ENCODE peak calls at places on chromosomes 6 and 20, in five cellular contexts. W is A549, F is GM12878, O is K562, N is H1. T is an unnamed sample.

GRCh38 chr6:32968770-32969684 is 633 bp downstream of the BRD2 start:
- DNase-seq in W (peak), F (no peak), O (peak), N (peak), T (peak)

GRCh38 chr6:79167931-79168694 is 66.4 kb downstream of the HMGN3 start:
- DNase-seq in W (no peak), F (no peak), O (no peak), N (no peak), T (no peak)

GRCh38 chr6:52317841-52318581 is 33.5 kb upstream of the MCM3 start:
- DNase-seq in W (peak), F (peak), O (no peak), N (no peak), T (peak)

GRCh38 chr20:48717095-48717958 is 110.5 kb downstream of the PREX1 start:
- DNase-seq in W (no peak), F (peak), O (no peak), N (no peak), T (no peak)

GRCh38 chr20:11143481-11143880 is 469.7 kb upstream of the JAG1 start:
- DNase-seq in W (no peak), F (no peak), O (no peak), N (no peak), T (no peak)

GRCh38 chr6:33065312-33065711 is 8.1 kb downstream of the HLA-DPA1 start:
- DNase-seq in W (no peak), F (no peak), O (no peak), N (no peak), T (no peak)

GRCh38 chr6:108736832-108737231 is 111.4 kb upstream of the ARMC2 start:
- DNase-seq in W (peak), F (no peak), O (peak), N (no peak), T (peak)

GRCh38 chr6:74368746-74369145 is 672.7 kb downstream of the CD109 start:
- DNase-seq in W (no peak), F (no peak), O (no peak), N (no peak), T (no peak)

GRCh38 chr6:53119349-53119748 is 29.3 kb downstream of the GCM1 start:
- DNase-seq in W (peak), F (no peak), O (no peak), N (no peak), T (peak)

GRCh38 chr6:33029297-33030184 is 20.1 kb upstream of the HLA-DOA start:
- DNase-seq in W (no peak), F (peak), O (no peak), N (no peak), T (no peak)

GRCh38 chr6:118660218-118660569 is 8.8 kb upstream of the CEP85L start:
- DNase-seq in W (no peak), F (no peak), O (peak), N (no peak), T (no peak)

GRCh38 chr6:149264629-149265028 is 52.9 kb upstream of the TAB2 start:
- DNase-seq in W (no peak), F (no peak), O (no peak), N (no peak), T (peak)

GRCh38 chr6:163507965-163508364 is 93.4 kb downstream of the QKI start:
- DNase-seq in W (no peak), F (no peak), O (no peak), N (no peak), T (no peak)

GRCh38 chr6:137206562-137206961 is 12.6 kb downstream of the IFNGR1 start:
- DNase-seq in W (no peak), F (no peak), O (no peak), N (no peak), T (no peak)

GRCh38 chr6:157984686-157985225 is 3.1 kb downstream of the SYNJ2 start:
- DNase-seq in W (no peak), F (no peak), O (no peak), N (no peak), T (no peak)
- TF ChIP-seq KDM1A in W (no peak), F (no peak), O (no peak), N (no peak), T (no peak)

GRCh38 chr6:14053776-14054175 is 63.8 kb upstream of the CD83 start:
- DNase-seq in W (no peak), F (no peak), O (no peak), N (no peak), T (no peak)
- TF ChIP-seq HDAC2 in W (no peak), F (no peak), O (no peak), N (no peak), T (no peak)

DNA sequence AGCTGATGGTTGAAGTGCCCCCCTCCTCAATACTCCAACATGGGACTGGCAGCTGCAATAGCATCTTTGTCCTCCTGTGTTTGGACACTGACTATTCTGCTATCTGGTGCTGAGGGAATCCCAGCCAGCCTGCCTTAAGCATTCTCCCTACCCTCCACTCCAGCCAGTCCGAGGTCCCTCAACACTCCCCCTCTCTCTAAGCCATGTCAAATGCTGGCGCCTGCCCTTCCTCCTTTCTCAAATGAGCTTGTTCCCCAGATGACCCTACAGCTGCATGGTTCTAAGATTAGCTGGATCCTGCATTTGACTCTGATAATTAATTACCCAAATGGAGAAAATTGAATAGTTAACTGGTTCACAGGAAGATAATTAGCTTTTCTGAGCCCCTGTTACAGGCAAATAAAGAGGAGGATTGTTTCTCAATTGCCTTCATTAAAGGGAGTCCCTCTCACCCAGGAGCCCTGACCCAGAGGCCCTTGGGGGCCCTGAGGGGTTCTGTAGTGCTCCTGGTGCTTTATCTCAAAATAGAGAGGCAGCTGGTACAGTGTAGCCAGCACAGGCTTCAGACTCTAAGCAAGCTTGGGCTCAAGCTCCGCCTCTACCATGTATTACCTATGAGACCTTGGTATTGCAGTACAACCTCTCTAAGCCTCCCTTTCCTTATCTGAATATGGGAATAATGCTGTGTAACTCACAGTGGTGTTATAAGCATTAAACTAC is 37.9 kb upstream of the CHD6 start:
- DNase-seq in W (no peak), F (no peak), O (no peak), N (no peak), T (no peak)
- TF ChIP-seq KDM1A in W (no peak), F (no peak), O (no peak), N (no peak), T (no peak)

GRCh38 chr6:142926494-142927273 is 18.3 kb downstream of the HIVEP2 start:
- DNase-seq in W (peak), F (no peak), O (peak), N (peak), T (peak)
- TF ChIP-seq HDAC2 in W (no peak), F (no peak), O (no peak), N (no peak), T (peak)

GRCh38 chr6:6661684-6662083 is 73.2 kb downstream of the LY86 start:
- DNase-seq in W (no peak), F (no peak), O (no peak), N (no peak), T (peak)
- TF ChIP-seq KDM1A in W (no peak), F (no peak), O (no peak), N (no peak), T (no peak)